ENCODE peak calls at places on chromosomes 1 and 21, in six cellular contexts. V is MM.1S, L is fibroblast of lung, N is mammary epithelial cell, Y is GM23248, M is HepG2. O is an unnamed sample.

GRCh38 chr1:22975694-22976093 is 3.0 kb upstream of the LACTBL1 start:
- DNase-seq in M (no peak), Y (peak), N (no peak), L (no peak), V (no peak), O (no peak)

GRCh38 chr1:88169144-88169543 is 514.9 kb upstream of the PKN2 start:
- DNase-seq in M (no peak), Y (no peak), V (no peak), N (no peak), L (no peak), O (no peak)

GRCh38 chr1:8718878-8719361 is 98.5 kb downstream of the RERE start:
- DNase-seq in V (no peak), M (no peak), Y (peak), N (no peak), L (no peak), O (peak)

GRCh38 chr1:209768354-209768774 is 12.5 kb downstream of the TRAF3IP3 start:
- DNase-seq in L (no peak), V (peak), M (no peak), N (peak), Y (no peak), O (no peak)

GRCh38 chr1:41493117-41493536 is 8.6 kb upstream of the EDN2 start:
- DNase-seq in Y (peak), N (peak), L (peak), M (no peak), V (no peak), O (no peak)

GRCh38 chr1:10918531-10918930 is 93.9 kb upstream of the TARDBP start:
- DNase-seq in L (peak), V (no peak), Y (peak), N (no peak), M (no peak), O (no peak)

GRCh38 chr1:19735419-19736127 is 64.1 kb downstream of the TMCO4 start:
- DNase-seq in V (no peak), Y (peak), M (no peak), L (peak), N (peak), O (peak)

GRCh38 chr1:217137210-217137871 is 414.1 kb upstream of the ESRRG start:
- DNase-seq in M (no peak), Y (no peak), V (no peak), L (no peak), N (no peak), O (no peak)

GRCh38 chr1:23475134-23475628 is 8.8 kb downstream of the ASAP3 start:
- DNase-seq in Y (peak), L (peak), N (peak), M (no peak), V (no peak), O (peak)

GRCh38 chr1:68196676-68197075 is 35.6 kb downstream of the WLS start:
- DNase-seq in V (no peak), Y (no peak), L (peak), N (no peak), M (no peak), O (no peak)

GRCh38 chr1:244369256-244370057 is 82.3 kb downstream of the ADSS2 start:
- DNase-seq in N (no peak), L (no peak), V (no peak), M (no peak), Y (no peak), O (no peak)

GRCh38 chr1:35577071-35577998 is 4.2 kb downstream of the TFAP2E start:
- DNase-seq in N (no peak), L (no peak), M (no peak), V (peak), Y (peak), O (no peak)
- TF ChIP-seq EZH2 in N (no peak), L (no peak), M (no peak), V (no peak), Y (no peak), O (no peak)

DNA sequence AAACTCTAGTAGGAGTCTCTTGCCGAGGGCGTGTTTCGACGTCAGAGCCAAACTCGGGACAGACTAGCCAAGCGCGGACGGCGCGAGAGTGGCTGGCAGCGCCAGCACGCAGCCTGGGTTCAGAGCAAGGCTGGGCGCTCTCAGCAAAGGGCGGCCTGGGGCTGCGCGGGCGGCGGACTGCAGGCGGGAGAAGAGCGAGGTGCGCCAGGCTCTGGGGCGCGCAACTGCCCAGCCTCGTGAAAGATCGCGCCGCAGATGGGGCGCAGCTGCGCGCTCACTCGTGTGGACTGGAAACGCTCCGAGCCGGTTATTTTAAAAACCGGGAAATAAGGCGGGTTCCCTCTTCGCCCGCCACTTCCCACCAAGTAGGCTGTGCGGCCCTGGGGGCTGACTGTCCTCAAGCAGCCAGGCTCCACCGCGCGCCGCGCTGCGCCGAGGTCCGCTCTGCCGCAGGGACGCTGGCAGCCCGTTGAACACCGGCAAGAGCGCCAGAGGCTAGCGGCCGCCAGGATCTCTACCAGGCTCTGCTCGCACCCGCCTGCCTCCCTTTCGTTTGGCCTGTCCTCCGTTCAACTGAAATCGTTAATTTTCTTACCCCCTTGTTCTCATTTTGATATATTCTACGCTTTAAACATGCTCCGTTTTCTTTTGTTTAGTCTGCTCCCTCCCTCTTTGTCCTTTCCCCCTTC is 2.4 kb downstream of the ALX3 start:
- DNase-seq in V (no peak), L (peak), M (no peak), N (no peak), Y (no peak), O (no peak)
- TF ChIP-seq EZH2 in V (no peak), L (peak), M (no peak), N (peak), Y (no peak), O (no peak)

DNA sequence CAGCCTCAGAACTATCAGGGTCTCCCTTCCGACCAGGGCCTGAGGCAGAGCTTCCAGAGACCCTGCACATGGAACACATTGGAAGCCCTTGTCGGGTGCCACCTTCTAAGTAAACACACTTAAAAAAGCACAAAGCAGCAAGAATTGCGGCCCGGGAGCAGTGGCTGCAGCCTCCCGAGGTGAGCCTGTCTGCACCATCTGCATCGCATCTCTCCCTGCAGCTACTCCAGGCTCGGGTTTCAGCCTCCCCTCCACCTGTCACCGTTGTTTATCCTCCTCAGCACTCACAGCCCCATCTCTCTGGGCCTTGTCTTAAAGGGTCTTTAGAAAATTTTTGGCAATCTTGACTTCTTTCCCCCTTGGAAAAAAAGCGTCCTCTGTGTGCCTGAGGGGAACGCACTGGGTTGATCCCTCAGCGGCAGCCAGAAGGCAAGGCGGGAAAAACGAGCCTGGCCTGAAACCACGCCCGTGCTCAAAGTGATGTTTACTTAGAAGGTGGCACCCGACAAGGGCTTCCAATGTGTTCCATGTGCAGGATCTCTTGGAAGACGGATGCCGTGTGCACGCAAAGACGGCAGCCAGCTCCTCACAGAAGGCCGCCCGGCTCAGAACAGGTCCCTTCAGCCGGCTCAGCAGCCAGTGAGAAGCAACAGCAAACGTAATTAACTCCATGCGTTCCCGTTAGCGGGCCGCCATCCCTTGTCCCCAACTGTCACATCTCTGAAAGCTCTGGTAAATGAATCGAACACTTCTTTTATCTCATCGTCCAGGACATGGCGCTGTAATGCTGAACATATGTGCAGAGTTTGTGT is 94.9 kb upstream of the ARHGEF16 start:
- DNase-seq in Y (no peak), N (no peak), V (no peak), M (no peak), L (no peak), O (no peak)
- TF ChIP-seq EZH2 in Y (no peak), N (no peak), V (no peak), M (no peak), L (no peak), O (no peak)

DNA sequence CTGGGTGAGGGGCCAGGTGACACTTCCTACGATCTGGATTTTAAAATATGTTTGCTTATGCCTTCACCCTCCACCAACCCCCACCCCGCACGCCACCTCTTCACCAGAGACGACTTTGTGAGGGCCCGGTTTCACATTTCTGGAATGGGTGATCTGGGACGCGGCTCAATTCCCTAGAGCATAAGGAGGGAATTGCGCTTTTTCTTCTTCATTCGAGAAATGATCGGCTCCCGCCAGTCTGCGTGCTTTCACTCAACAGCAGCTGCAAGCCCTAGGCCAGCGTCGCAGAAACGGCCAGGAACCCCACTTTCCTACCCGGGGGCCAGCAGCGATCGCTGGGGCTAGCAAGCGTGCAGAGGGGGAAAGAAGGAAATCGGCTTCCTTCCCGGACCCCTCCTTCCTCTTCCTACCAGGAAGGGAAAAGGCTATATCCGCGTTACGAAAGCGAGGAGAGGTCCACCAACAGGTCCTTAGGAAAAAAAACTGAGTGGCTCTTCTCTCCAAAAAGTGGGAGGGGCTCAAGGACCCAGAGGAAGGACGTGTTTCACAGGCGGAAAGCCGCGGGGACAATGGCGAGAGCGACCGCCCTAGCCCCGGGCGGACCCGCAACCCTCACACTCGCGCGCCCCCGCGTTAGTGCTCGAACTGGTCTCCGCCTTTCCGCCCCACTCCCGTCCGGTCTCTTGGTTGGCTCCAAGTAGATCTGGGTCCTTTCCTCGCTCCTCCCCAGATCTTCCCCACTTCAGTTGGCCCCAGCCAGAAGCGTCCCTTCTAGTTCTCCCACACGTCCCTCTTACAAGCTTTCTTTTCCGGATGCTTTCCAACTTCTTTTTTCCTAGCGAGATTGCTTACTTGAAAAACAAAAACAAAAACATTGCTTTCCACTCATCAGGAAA is 1.1 kb upstream of the ADAMTS1 start:
- DNase-seq in N (peak), L (peak), M (no peak), Y (peak), V (no peak), O (peak)
- TF ChIP-seq EZH2 in N (no peak), L (no peak), M (no peak), Y (no peak), V (no peak), O (no peak)

DNA sequence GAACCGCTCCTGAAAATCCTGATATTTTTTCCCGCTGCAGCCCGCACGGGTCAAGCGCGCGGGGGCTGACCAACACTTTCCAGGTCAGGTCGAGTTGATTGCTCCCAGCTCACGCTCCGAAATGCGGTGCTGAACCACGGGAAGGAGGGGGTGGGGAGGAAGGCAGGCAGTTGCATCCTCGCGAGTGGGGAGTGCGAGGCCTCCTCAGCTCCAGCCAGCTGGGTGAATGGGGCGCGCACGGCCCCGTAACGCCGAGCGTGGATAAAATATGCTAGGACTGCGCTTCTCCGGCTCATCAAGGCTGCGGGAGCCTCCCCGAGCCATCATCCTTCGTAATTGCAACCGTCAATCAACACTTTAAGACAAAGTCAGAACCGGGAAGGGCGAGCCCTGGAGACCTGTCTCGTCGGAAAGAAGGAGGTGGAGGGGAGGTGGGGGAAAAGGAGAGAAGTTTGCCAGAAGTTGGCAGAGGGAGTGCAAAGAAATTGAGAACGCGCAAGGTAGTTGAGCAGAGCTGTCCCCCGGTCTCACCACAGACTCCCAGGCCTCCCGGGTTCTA is 8.0 kb downstream of the NR5A2 start:
- DNase-seq in M (no peak), Y (peak), V (no peak), L (no peak), N (no peak), O (no peak)
- TF ChIP-seq EZH2 in M (no peak), Y (peak), V (no peak), L (no peak), N (peak), O (no peak)

DNA sequence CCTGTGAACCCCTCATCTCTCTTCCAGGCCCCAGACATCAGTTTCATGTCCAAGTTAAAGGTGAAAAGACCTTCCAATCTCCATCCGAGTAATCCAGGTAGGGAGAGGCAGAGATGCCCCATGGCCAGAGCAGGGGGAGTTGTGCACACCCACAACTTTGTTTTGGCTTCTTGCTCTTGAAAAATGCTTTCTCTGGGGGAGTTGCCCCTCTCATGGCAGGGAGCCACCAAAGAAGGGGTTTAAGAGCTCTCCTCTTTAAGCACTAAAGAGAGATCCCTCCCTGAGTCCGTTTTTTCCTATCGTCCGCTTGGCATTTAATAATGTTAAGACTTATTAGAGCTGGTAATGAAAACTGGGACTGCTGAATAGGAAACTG is 8.2 kb downstream of the PAX7 start:
- DNase-seq in M (no peak), V (no peak), L (no peak), N (no peak), Y (no peak), O (no peak)
- TF ChIP-seq EZH2 in M (no peak), V (no peak), L (no peak), N (no peak), Y (no peak), O (no peak)

DNA sequence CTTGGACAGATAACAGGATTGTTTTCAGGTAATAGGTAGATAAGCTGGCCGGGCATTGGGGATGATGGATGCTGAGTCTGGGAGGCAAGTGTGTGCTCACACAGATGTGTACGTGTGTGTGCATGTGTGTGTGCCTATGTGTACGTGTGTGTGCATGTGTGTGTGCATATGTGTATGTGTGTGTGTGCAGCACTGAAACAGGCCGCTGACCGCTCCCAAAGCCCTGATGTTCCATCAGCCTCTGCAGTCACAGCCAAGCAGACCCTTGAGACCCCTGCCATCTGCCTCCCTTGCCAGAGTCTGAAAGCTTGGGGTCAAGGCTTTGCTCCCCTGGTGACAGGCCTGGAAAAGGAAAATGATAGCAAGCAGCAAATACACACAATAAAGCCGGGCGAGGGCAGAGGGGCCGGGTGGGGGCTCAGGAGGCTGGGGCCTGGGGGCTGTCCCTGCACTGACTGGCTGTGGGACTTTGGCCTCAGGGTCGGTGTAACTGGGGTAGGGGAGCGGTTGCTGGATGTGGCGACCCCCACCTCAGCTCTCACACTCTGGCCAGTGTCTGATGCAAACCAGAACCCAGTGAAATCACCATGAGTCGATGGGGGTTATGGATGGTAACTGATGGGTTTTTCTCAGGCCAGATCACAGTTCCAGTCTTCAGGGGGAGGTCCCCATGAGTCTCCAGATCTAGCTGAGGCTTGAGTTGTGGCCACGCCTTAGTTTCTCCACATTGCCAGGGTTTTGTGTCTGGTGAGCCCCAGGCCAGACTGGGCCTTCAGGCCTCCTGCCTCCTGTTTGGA is 9.2 kb upstream of the TNFRSF8 start:
- DNase-seq in V (no peak), M (no peak), Y (no peak), L (no peak), N (peak), O (no peak)
- TF ChIP-seq EZH2 in V (no peak), M (no peak), Y (no peak), L (no peak), N (no peak), O (no peak)

GRCh38 chr1:21669287-21670058 is at the start of gene RAP1GAP:
- DNase-seq in N (no peak), M (peak), L (no peak), Y (peak), V (no peak), O (peak)
- TF ChIP-seq EZH2 in N (peak), M (no peak), L (peak), Y (no peak), V (no peak), O (no peak)

O was measured in A673.